ENCODE peak calls at places on chromosome 15, in ten cellular contexts. M, L, Q, N, V, C, F, T, G and P are unnamed samples.

GRCh38 chr15:33215941-33216872 is 21.7 kb upstream of the FMN1 start:
- DNase-seq in M (no peak), L (no peak), Q (no peak), N (no peak), V (peak; percentile 26), C (no peak), F (no peak), T (no peak), G (peak; percentile 46), P (no peak)

GRCh38 chr15:63188247-63188936 is 1.0 kb upstream of the RAB8B start:
- DNase-seq in M (no peak), L (no peak), Q (no peak), N (no peak), V (no peak), C (no peak), F (no peak), T (no peak), G (no peak), P (no peak)

GRCh38 chr15:80160570-80161156 is 7.9 kb downstream of the FAH start:
- DNase-seq in M (no peak), L (no peak), Q (peak; percentile 59), N (no peak), V (peak; percentile 97), C (no peak), F (no peak), T (peak; percentile 16), G (peak; percentile 87), P (no peak)

GRCh38 chr15:38558714-38559059 is 5.9 kb downstream of the RASGRP1 start:
- DNase-seq in M (no peak), L (no peak), Q (no peak), N (no peak), V (peak; percentile 62), C (no peak), F (no peak), T (no peak), G (no peak), P (no peak)

GRCh38 chr15:70345251-70346019 is 247.7 kb upstream of the TLE3 start:
- DNase-seq in M (no peak), L (no peak), Q (no peak), N (no peak), V (no peak), C (no peak), F (no peak), T (no peak), G (no peak), P (no peak)

GRCh38 chr15:98484914-98485313 is 163.4 kb upstream of the IGF1R start:
- DNase-seq in M (no peak), L (no peak), Q (no peak), N (no peak), V (no peak), C (no peak), F (no peak), T (no peak), G (no peak), P (no peak)

GRCh38 chr15:64938192-64938591 is 26.5 kb downstream of the ANKDD1A start:
- DNase-seq in M (no peak), L (no peak), Q (no peak), N (no peak), V (peak; percentile 68), C (no peak), F (no peak), T (no peak), G (peak; percentile 7), P (no peak)

GRCh38 chr15:29139072-29139471 is 130.6 kb downstream of the NSMCE3 start:
- DNase-seq in M (no peak), L (no peak), Q (no peak), N (no peak), V (no peak), C (no peak), F (no peak), T (no peak), G (no peak), P (no peak)

GRCh38 chr15:70761931-70762468 is 1.4 kb downstream of the UACA start:
- DNase-seq in M (no peak), L (no peak), Q (no peak), N (no peak), V (no peak), C (no peak), F (no peak), T (no peak), G (no peak), P (no peak)

GRCh38 chr15:32873292-32874114 is 155.7 kb downstream of the GREM1 start:
- DNase-seq in M (no peak), L (no peak), Q (no peak), N (no peak), V (peak; percentile 36), C (no peak), F (no peak), T (no peak), G (no peak), P (no peak)

GRCh38 chr15:40069178-40070165 is 30.5 kb upstream of the SRP14 start:
- DNase-seq in M (peak; percentile 95), L (no peak), Q (peak; percentile 65), N (no peak), V (no peak), C (peak; percentile 92), F (peak; percentile 51), T (no peak), G (no peak), P (no peak)

GRCh38 chr15:70488941-70489848 is 274.2 kb downstream of the UACA start:
- DNase-seq in M (no peak), L (no peak), Q (no peak), N (no peak), V (no peak), C (no peak), F (no peak), T (no peak), G (no peak), P (no peak)

GRCh38 chr15:66723826-66724731 is 22.0 kb downstream of the SMAD6 start:
- DNase-seq in M (no peak), L (no peak), Q (no peak), N (no peak), V (peak; percentile 87), C (no peak), F (no peak), T (no peak), G (no peak), P (no peak)

GRCh38 chr15:65323071-65323511 is 18.6 kb downstream of the RNU5B-1 start:
- DNase-seq in M (peak; percentile 84), L (no peak), Q (no peak), N (no peak), V (peak; percentile 72), C (peak; percentile 72), F (no peak), T (no peak), G (no peak), P (no peak)

GRCh38 chr15:50068016-50068415 is 51.0 kb downstream of the ATP8B4 start:
- DNase-seq in M (no peak), L (no peak), Q (no peak), N (no peak), V (no peak), C (no peak), F (no peak), T (no peak), G (no peak), P (no peak)

GRCh38 chr15:69391046-69391757 is 22.9 kb upstream of the KIF23 start:
- DNase-seq in M (no peak), L (no peak), Q (no peak), N (no peak), V (no peak), C (no peak), F (no peak), T (no peak), G (no peak), P (no peak)

GRCh38 chr15:55168350-55168974 is 28.3 kb downstream of the RSL24D1 start:
- DNase-seq in M (peak; percentile 91), L (peak; percentile 5), Q (peak; percentile 66), N (peak; percentile 74), V (peak; percentile 60), C (peak; percentile 27), F (peak; percentile 77), T (peak; percentile 18), G (peak; percentile 71), P (peak; percentile 26)

GRCh38 chr15:80844011-80844732 is 65.0 kb downstream of the CEMIP start:
- DNase-seq in M (no peak), L (no peak), Q (no peak), N (peak; percentile 38), V (peak; percentile 41), C (no peak), F (no peak), T (no peak), G (no peak), P (no peak)

GRCh38 chr15:66594344-66594743 is 28.5 kb upstream of the LCTL start:
- DNase-seq in M (no peak), L (no peak), Q (no peak), N (no peak), V (no peak), C (no peak), F (no peak), T (no peak), G (no peak), P (no peak)

GRCh38 chr15:69468241-69469121 is 15.9 kb downstream of the RPLP1 start:
- DNase-seq in M (no peak), L (peak; percentile 77), Q (no peak), N (no peak), V (peak; percentile 86), C (no peak), F (no peak), T (peak; percentile 82), G (no peak), P (peak; percentile 86)

GRCh38 chr15:68201879-68202261 is 3.3 kb downstream of the CALML4 start:
- DNase-seq in M (no peak), L (no peak), Q (no peak), N (no peak), V (no peak), C (no peak), F (no peak), T (no peak), G (no peak), P (no peak)

GRCh38 chr15:90191795-90192494 is 9.2 kb upstream of the SEMA4B start:
- DNase-seq in M (peak; percentile 74), L (no peak), Q (peak; percentile 38), N (no peak), V (peak; percentile 62), C (peak; percentile 74), F (peak; percentile 72), T (peak; percentile 19), G (peak; percentile 88), P (no peak)

GRCh38 chr15:81068516-81068915 is 65.6 kb upstream of the CFAP161 start:
- DNase-seq in M (no peak), L (no peak), Q (no peak), N (no peak), V (no peak), C (no peak), F (no peak), T (no peak), G (no peak), P (no peak)

GRCh38 chr15:71801935-71802655 is 8.3 kb upstream of the NR2E3 start:
- DNase-seq in M (no peak), L (no peak), Q (no peak), N (no peak), V (no peak), C (no peak), F (no peak), T (no peak), G (no peak), P (no peak)

GRCh38 chr15:81091889-81092558 is 42.0 kb upstream of the CFAP161 start:
- DNase-seq in M (no peak), L (no peak), Q (peak; percentile 84), N (no peak), V (peak; percentile 88), C (no peak), F (peak; percentile 6), T (no peak), G (no peak), P (no peak)

GRCh38 chr15:53918180-53919079 is 59.8 kb upstream of the UNC13C start:
- DNase-seq in M (no peak), L (no peak), Q (no peak), N (no peak), V (no peak), C (no peak), F (no peak), T (no peak), G (peak; percentile 35), P (no peak)

GRCh38 chr15:77537006-77537405 is 95.7 kb downstream of the LINGO1 start:
- DNase-seq in M (no peak), L (no peak), Q (no peak), N (no peak), V (no peak), C (no peak), F (no peak), T (no peak), G (no peak), P (no peak)

GRCh38 chr15:29681486-29681845 is 140.8 kb downstream of the TJP1 start:
- DNase-seq in M (no peak), L (no peak), Q (no peak), N (no peak), V (no peak), C (no peak), F (no peak), T (no peak), G (no peak), P (no peak)